ENCODE peak calls at places on chromosomes 16 and 17, in five cellular contexts. H, Q, F, L and S are unnamed samples.

GRCh38 chr16:1153480-1154160 is 714 bp downstream of the CACNA1H start:
- DNase-seq in H (no peak), Q (no peak), F (no peak), L (no peak), S (no peak)

GRCh38 chr17:9022553-9023388 is 1.5 kb downstream of the NTN1 start:
- DNase-seq in H (peak), Q (no peak), F (no peak), L (no peak), S (peak)

GRCh38 chr17:77311371-77311981 is 170.7 kb downstream of the SEC14L1 start:
- DNase-seq in H (no peak), Q (no peak), F (no peak), L (no peak), S (no peak)

GRCh38 chr16:15958703-15959348 is 9.4 kb downstream of the ABCC1 start:
- DNase-seq in H (no peak), Q (no peak), F (no peak), L (no peak), S (no peak)

GRCh38 chr16:57000271-57001025 is 11.1 kb downstream of the NLRC5 start:
- DNase-seq in H (no peak), Q (no peak), F (peak), L (no peak), S (no peak)

GRCh38 chr16:6643083-6643686 is 689.5 kb upstream of the RBFOX1 start:
- DNase-seq in H (peak), Q (peak), F (peak), L (peak), S (peak)

GRCh38 chr17:34423978-34424813 is 61.2 kb upstream of the CCL1 start:
- DNase-seq in H (peak), Q (no peak), F (no peak), L (no peak), S (no peak)

GRCh38 chr17:8151641-8152111 is 528 bp downstream of the PER1 start:
- DNase-seq in H (no peak), Q (no peak), F (no peak), L (no peak), S (no peak)

GRCh38 chr16:9144106-9144505 is 52.7 kb downstream of the HAPSTR1 start:
- DNase-seq in H (no peak), Q (no peak), F (no peak), L (no peak), S (no peak)

GRCh38 chr17:38663964-38664644 is 10.7 kb downstream of the EPOP start:
- DNase-seq in H (no peak), Q (no peak), F (no peak), L (no peak), S (no peak)

GRCh38 chr16:72300892-72301291 is 128.9 kb upstream of the PMFBP1 start:
- DNase-seq in H (no peak), Q (no peak), F (no peak), L (no peak), S (peak)

GRCh38 chr17:78129385-78130079 is 977 bp upstream of the TMC6 start:
- DNase-seq in H (no peak), Q (no peak), F (no peak), L (no peak), S (no peak)

GRCh38 chr17:44636562-44636961 is 19.7 kb upstream of the MEIOC start:
- DNase-seq in H (no peak), Q (peak), F (no peak), L (no peak), S (peak)

GRCh38 chr17:21573961-21574610 is 118.2 kb upstream of the KCNJ18 start:
- DNase-seq in H (no peak), Q (no peak), F (no peak), L (no peak), S (peak)

GRCh38 chr16:66953462-66954096 is 7.5 kb upstream of the CES3 start:
- DNase-seq in H (no peak), Q (no peak), F (no peak), L (no peak), S (no peak)

GRCh38 chr16:24863582-24864437 is 18.0 kb downstream of the SLC5A11 start:
- DNase-seq in H (no peak), Q (no peak), F (no peak), L (no peak), S (no peak)

GRCh38 chr16:85923153-85924021 is 24.4 kb downstream of the IRF8 start:
- DNase-seq in H (no peak), Q (no peak), F (no peak), L (no peak), S (no peak)

GRCh38 chr17:21513012-21513570 is 136.9 kb downstream of the KCNJ12 start:
- DNase-seq in H (peak), Q (peak), F (no peak), L (peak), S (peak)

GRCh38 chr16:56226840-56227525 is 35.7 kb downstream of the GNAO1 start:
- DNase-seq in H (no peak), Q (no peak), F (no peak), L (no peak), S (no peak)

GRCh38 chr17:15966183-15966878 is 21.4 kb downstream of the ADORA2B start:
- DNase-seq in H (peak), Q (peak), F (no peak), L (no peak), S (no peak)

GRCh38 chr17:78822552-78822951 is 18.1 kb downstream of the USP36 start:
- DNase-seq in H (no peak), Q (no peak), F (no peak), L (no peak), S (peak)

GRCh38 chr17:161481-161880 is 20.0 kb downstream of the DOC2B start:
- DNase-seq in H (no peak), Q (no peak), F (no peak), L (no peak), S (no peak)

GRCh38 chr17:67244621-67245072 is 349 bp downstream of the HELZ start:
- DNase-seq in H (no peak), Q (no peak), F (no peak), L (peak), S (peak)

GRCh38 chr16:27291106-27291505 is 22.5 kb upstream of the NSMCE1 start:
- DNase-seq in H (no peak), Q (no peak), F (no peak), L (no peak), S (no peak)

GRCh38 chr17:66654341-66654740 is 180.6 kb upstream of the CACNG5 start:
- DNase-seq in H (no peak), Q (no peak), F (no peak), L (no peak), S (no peak)

GRCh38 chr16:12083625-12084024 is 107.1 kb downstream of the SNX29 start:
- DNase-seq in H (no peak), Q (no peak), F (no peak), L (no peak), S (no peak)

GRCh38 chr16:23310217-23310616 is 8.1 kb downstream of the SCNN1B start:
- DNase-seq in H (no peak), Q (no peak), F (no peak), L (no peak), S (no peak)

GRCh38 chr16:4915226-4915761 is 21.7 kb downstream of the PPL start:
- DNase-seq in H (no peak), Q (peak), F (no peak), L (no peak), S (no peak)

GRCh38 chr16:67847064-67847861 is at the start of gene CENPT:
- DNase-seq in H (peak), Q (peak), F (no peak), L (peak), S (peak)

GRCh38 chr17:79042421-79043190 is 18.6 kb downstream of the C1QTNF1 start:
- DNase-seq in H (peak), Q (peak), F (no peak), L (peak), S (peak)

DNA sequence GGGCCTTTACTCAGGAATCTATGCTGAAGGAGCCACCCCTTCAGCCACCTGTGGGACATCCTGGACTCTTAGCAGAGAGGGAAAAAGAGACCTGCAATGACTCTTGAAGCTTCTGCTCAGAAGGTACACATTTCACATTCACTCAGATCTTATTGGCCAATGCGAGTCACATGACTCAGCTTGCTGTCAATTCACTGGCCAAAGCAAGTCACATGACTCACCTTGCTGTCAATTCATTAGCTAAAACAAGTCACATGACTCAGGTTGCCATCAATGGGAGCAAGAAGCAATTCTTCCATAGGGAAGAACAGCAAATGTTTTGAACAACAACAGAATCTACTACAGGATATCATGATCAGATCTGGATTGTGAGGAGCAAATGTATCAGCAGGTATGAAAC is 233.4 kb downstream of the SHISA9 start:
- DNase-seq in H (no peak), Q (no peak), F (no peak), L (no peak), S (no peak)
- TF ChIP-seq SIN3A in H (no peak), Q (no peak), F (no peak), L (no peak), S (no peak)

GRCh38 chr16:2216330-2216729 is 1.7 kb upstream of the PGP start:
- DNase-seq in H (no peak), Q (no peak), F (no peak), L (no peak), S (no peak)
- H3K9ac ChIP-seq in H (no peak), Q (no peak), F (no peak), L (peak), S (no peak)

DNA sequence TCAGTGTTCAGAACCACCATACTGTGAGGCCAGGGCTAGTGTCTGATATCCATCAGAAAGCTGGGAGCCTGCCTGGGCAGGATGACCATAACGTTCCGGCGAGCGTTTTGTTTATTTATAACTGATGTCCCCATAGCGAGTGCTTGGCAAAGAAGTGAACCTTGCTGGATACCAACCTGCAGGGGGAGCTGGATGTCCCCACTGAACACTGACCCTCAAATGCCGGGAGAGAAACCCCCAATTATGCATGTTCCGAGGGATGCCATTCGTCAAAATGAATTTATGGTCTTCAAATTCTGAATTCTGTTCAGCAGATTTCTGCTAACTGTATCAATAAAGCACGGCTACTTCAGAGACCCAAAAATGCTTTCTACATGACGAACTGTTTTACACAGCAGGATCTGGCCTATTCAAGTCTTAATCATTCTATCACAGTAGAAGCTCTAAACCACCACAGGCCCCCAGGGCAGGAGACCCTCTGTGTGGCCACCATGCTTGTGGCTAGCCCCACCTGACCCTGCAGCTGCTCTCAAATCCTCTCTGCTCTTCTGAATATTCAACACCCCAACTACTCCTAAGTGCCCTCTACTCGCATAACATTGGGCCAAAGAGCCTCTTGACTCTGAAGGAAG is 15.2 kb downstream of the MED24 start:
- DNase-seq in H (peak), Q (peak), F (no peak), L (no peak), S (peak)
- TF ChIP-seq EP300 in H (no peak), Q (no peak), F (no peak), L (no peak), S (no peak)

DNA sequence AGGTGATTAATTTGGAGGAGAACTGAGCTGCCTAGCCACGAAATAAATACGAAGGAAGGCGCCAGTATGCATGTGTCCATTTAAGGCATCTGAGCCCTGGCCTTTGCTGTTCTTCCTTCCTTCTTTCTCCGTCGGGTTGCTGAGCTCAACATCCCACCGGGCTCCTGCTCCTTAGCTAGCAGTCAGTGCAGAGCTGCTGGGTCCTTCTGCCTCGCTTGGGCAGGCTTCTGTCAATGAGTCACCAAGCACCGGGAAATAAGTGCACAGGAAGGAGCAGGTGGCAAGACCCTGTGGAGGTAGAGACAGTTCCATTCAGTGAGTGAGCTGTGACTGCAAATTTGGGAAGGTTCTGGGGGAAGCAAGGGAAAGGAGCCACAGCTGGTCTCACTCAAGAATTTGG is 120.7 kb downstream of the CCDC182 start:
- DNase-seq in H (no peak), Q (no peak), F (no peak), L (no peak), S (no peak)
- TF ChIP-seq SIN3A in H (no peak), Q (no peak), F (no peak), L (no peak), S (no peak)

GRCh38 chr17:72405662-72406230 is 284.9 kb downstream of the SOX9 start:
- DNase-seq in H (no peak), Q (no peak), F (no peak), L (no peak), S (no peak)
- H3K9ac ChIP-seq in H (no peak), Q (no peak), F (no peak), L (no peak), S (peak)

GRCh38 chr17:72644481-72644880 is 448.0 kb downstream of the SLC39A11 start:
- DNase-seq in H (no peak), Q (no peak), F (no peak), L (no peak), S (no peak)

GRCh38 chr17:72643575-72644216 is 448.8 kb downstream of the SLC39A11 start:
- DNase-seq in H (no peak), Q (no peak), F (no peak), L (no peak), S (peak)

GRCh38 chr17:72639711-72640110 is 452.8 kb downstream of the SLC39A11 start:
- DNase-seq in H (no peak), Q (no peak), F (no peak), L (no peak), S (no peak)

GRCh38 chr17:72642720-72643119 is 449.8 kb downstream of the SLC39A11 start:
- DNase-seq in H (no peak), Q (no peak), F (no peak), L (no peak), S (no peak)

DNA sequence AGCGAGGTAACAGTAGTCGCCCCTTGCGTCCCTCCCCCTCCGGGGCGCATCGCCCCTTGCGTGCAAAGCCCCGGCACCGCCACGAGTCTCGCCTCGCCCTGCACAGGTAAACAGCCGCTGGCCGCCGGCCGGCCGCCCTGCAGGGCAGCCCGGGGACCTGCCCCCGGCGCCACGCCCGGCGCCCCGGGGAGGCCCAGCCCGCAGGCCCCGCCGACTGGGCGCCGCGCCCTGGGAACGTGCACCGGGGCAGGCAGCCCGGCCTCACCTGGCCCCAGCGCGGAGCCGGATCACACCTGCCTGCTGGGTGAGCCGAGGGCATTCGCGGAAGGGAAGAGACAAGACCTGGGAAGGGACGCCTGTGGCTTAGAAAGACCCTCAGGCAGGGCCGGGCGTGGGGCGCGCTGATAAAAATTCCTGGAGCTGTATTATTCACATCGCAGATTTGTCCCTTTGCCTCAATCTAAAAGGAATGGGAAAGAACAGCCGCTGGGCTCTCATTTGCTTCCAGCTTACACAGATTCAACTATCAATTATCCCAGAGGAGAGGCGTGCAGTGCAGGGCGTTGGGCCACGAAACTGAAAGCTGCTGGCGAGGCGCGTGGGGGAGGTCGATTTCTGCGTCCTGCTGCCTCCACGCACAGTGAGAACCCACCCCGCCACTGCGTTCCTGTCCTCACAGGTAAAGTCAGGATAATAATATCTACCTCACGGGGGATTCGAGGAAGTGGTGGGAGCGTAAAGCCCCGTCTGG is 451.9 kb downstream of the SLC39A11 start:
- DNase-seq in H (no peak), Q (no peak), F (no peak), L (no peak), S (no peak)
- TF ChIP-seq EP300 in H (no peak), Q (no peak), F (no peak), L (no peak), S (no peak)

GRCh38 chr17:49482144-49482817 is 12.8 kb upstream of the NGFR start:
- DNase-seq in H (no peak), Q (no peak), F (no peak), L (peak), S (no peak)
- TF ChIP-seq SIN3A in H (no peak), Q (no peak), F (no peak), L (no peak), S (no peak)